ENCODE peak calls at places on chromosomes 4 and X, in eight cellular contexts. One of them, this sample, is unnamed.

GRCh38 chr4:18582841-18583240 is 561.3 kb upstream of the LCORL start:
- DNase-seq in NCI-H1105 treated with DMSO at 0.1 percent for 48 hours: no peak
- DNase-seq in stimulated activated CD8-positive, alpha-beta memory T cell treated with anti-CD3 and anti-CD28 coated beads, Interleukin-15, amount 100 ng/mL, for 24 hours: no peak
- DNase-seq in astrocyte of the spinal cord: no peak
- DNase-seq in fibroblast of mammary gland: no peak
- DNase-seq in tibial nerve: no peak
- DNase-seq in C1 segment of cervical spinal cord: no peak
- DNase-seq in Right ventricle myocardium superior: no peak
- DNase-seq in this sample: no peak

GRCh38 chrX:51395807-51396728 is 63.4 kb downstream of the NUDT10 start:
- DNase-seq in NCI-H1105 treated with DMSO at 0.1 percent for 48 hours: peak; percentile 3
- DNase-seq in stimulated activated CD8-positive, alpha-beta memory T cell treated with anti-CD3 and anti-CD28 coated beads, Interleukin-15, amount 100 ng/mL, for 24 hours: peak; percentile 4
- DNase-seq in astrocyte of the spinal cord: no peak
- DNase-seq in fibroblast of mammary gland: no peak
- DNase-seq in tibial nerve: no peak
- DNase-seq in C1 segment of cervical spinal cord: no peak
- DNase-seq in Right ventricle myocardium superior: peak; percentile 31
- DNase-seq in this sample: no peak

GRCh38 chr4:29079260-29079659 is 1640.9 kb upstream of the PCDH7 start:
- DNase-seq in NCI-H1105 treated with DMSO at 0.1 percent for 48 hours: no peak
- DNase-seq in stimulated activated CD8-positive, alpha-beta memory T cell treated with anti-CD3 and anti-CD28 coated beads, Interleukin-15, amount 100 ng/mL, for 24 hours: no peak
- DNase-seq in astrocyte of the spinal cord: no peak
- DNase-seq in fibroblast of mammary gland: no peak
- DNase-seq in tibial nerve: no peak
- DNase-seq in C1 segment of cervical spinal cord: no peak
- DNase-seq in Right ventricle myocardium superior: no peak
- DNase-seq in this sample: no peak

GRCh38 chrX:150506486-150506885 is 61.9 kb upstream of the MTM1 start:
- DNase-seq in NCI-H1105 treated with DMSO at 0.1 percent for 48 hours: peak; percentile 54
- DNase-seq in stimulated activated CD8-positive, alpha-beta memory T cell treated with anti-CD3 and anti-CD28 coated beads, Interleukin-15, amount 100 ng/mL, for 24 hours: no peak
- DNase-seq in astrocyte of the spinal cord: no peak
- DNase-seq in fibroblast of mammary gland: no peak
- DNase-seq in tibial nerve: no peak
- DNase-seq in C1 segment of cervical spinal cord: no peak
- DNase-seq in Right ventricle myocardium superior: no peak
- DNase-seq in this sample: no peak

GRCh38 chr4:48635980-48636379 is 144.1 kb downstream of the FRYL start:
- DNase-seq in NCI-H1105 treated with DMSO at 0.1 percent for 48 hours: no peak
- DNase-seq in stimulated activated CD8-positive, alpha-beta memory T cell treated with anti-CD3 and anti-CD28 coated beads, Interleukin-15, amount 100 ng/mL, for 24 hours: no peak
- DNase-seq in astrocyte of the spinal cord: no peak
- DNase-seq in fibroblast of mammary gland: no peak
- DNase-seq in tibial nerve: no peak
- DNase-seq in C1 segment of cervical spinal cord: no peak
- DNase-seq in Right ventricle myocardium superior: no peak
- DNase-seq in this sample: peak; percentile 4

GRCh38 chrX:28189011-28189410 is 207.8 kb upstream of the DCAF8L1 start:
- DNase-seq in NCI-H1105 treated with DMSO at 0.1 percent for 48 hours: no peak
- DNase-seq in stimulated activated CD8-positive, alpha-beta memory T cell treated with anti-CD3 and anti-CD28 coated beads, Interleukin-15, amount 100 ng/mL, for 24 hours: no peak
- DNase-seq in astrocyte of the spinal cord: peak; percentile 75
- DNase-seq in fibroblast of mammary gland: peak; percentile 26
- DNase-seq in tibial nerve: no peak
- DNase-seq in C1 segment of cervical spinal cord: no peak
- DNase-seq in Right ventricle myocardium superior: no peak
- DNase-seq in this sample: no peak

GRCh38 chr4:3515646-3516045 is 16.6 kb downstream of the LRPAP1 start:
- DNase-seq in NCI-H1105 treated with DMSO at 0.1 percent for 48 hours: no peak
- DNase-seq in stimulated activated CD8-positive, alpha-beta memory T cell treated with anti-CD3 and anti-CD28 coated beads, Interleukin-15, amount 100 ng/mL, for 24 hours: no peak
- DNase-seq in astrocyte of the spinal cord: no peak
- DNase-seq in fibroblast of mammary gland: no peak
- DNase-seq in tibial nerve: no peak
- DNase-seq in C1 segment of cervical spinal cord: no peak
- DNase-seq in Right ventricle myocardium superior: peak; percentile 6
- DNase-seq in this sample: no peak

GRCh38 chr4:30718889-30719252 is 1.3 kb upstream of the PCDH7 start:
- DNase-seq in NCI-H1105 treated with DMSO at 0.1 percent for 48 hours: peak; percentile 4
- DNase-seq in stimulated activated CD8-positive, alpha-beta memory T cell treated with anti-CD3 and anti-CD28 coated beads, Interleukin-15, amount 100 ng/mL, for 24 hours: no peak
- DNase-seq in astrocyte of the spinal cord: peak; percentile 50
- DNase-seq in fibroblast of mammary gland: peak; percentile 28
- DNase-seq in tibial nerve: no peak
- DNase-seq in C1 segment of cervical spinal cord: no peak
- DNase-seq in Right ventricle myocardium superior: no peak
- DNase-seq in this sample: no peak

GRCh38 chrX:129759576-129760061 is 20.1 kb upstream of the SASH3 start:
- DNase-seq in NCI-H1105 treated with DMSO at 0.1 percent for 48 hours: no peak
- DNase-seq in stimulated activated CD8-positive, alpha-beta memory T cell treated with anti-CD3 and anti-CD28 coated beads, Interleukin-15, amount 100 ng/mL, for 24 hours: no peak
- DNase-seq in astrocyte of the spinal cord: peak; percentile 89
- DNase-seq in fibroblast of mammary gland: peak; percentile 84
- DNase-seq in tibial nerve: peak; percentile 32
- DNase-seq in C1 segment of cervical spinal cord: no peak
- DNase-seq in Right ventricle myocardium superior: peak; percentile 67
- DNase-seq in this sample: no peak

GRCh38 chr4:10260777-10261176 is 144.2 kb upstream of the WDR1 start:
- DNase-seq in NCI-H1105 treated with DMSO at 0.1 percent for 48 hours: no peak
- DNase-seq in stimulated activated CD8-positive, alpha-beta memory T cell treated with anti-CD3 and anti-CD28 coated beads, Interleukin-15, amount 100 ng/mL, for 24 hours: no peak
- DNase-seq in astrocyte of the spinal cord: no peak
- DNase-seq in fibroblast of mammary gland: no peak
- DNase-seq in tibial nerve: no peak
- DNase-seq in C1 segment of cervical spinal cord: no peak
- DNase-seq in Right ventricle myocardium superior: no peak
- DNase-seq in this sample: no peak

GRCh38 chrX:74529311-74529710 is 85.1 kb downstream of the RLIM start:
- DNase-seq in NCI-H1105 treated with DMSO at 0.1 percent for 48 hours: no peak
- DNase-seq in stimulated activated CD8-positive, alpha-beta memory T cell treated with anti-CD3 and anti-CD28 coated beads, Interleukin-15, amount 100 ng/mL, for 24 hours: no peak
- DNase-seq in astrocyte of the spinal cord: no peak
- DNase-seq in fibroblast of mammary gland: no peak
- DNase-seq in tibial nerve: no peak
- DNase-seq in C1 segment of cervical spinal cord: no peak
- DNase-seq in Right ventricle myocardium superior: no peak
- DNase-seq in this sample: no peak

GRCh38 chr4:108141213-108142045 is 27.3 kb downstream of the LEF1 start:
- DNase-seq in NCI-H1105 treated with DMSO at 0.1 percent for 48 hours: peak; percentile 65
- DNase-seq in stimulated activated CD8-positive, alpha-beta memory T cell treated with anti-CD3 and anti-CD28 coated beads, Interleukin-15, amount 100 ng/mL, for 24 hours: no peak
- DNase-seq in astrocyte of the spinal cord: no peak
- DNase-seq in fibroblast of mammary gland: peak; percentile 36
- DNase-seq in tibial nerve: no peak
- DNase-seq in C1 segment of cervical spinal cord: no peak
- DNase-seq in Right ventricle myocardium superior: no peak
- DNase-seq in this sample: no peak

GRCh38 chr4:148795156-148795864 is 353.1 kb upstream of the NR3C2 start:
- DNase-seq in NCI-H1105 treated with DMSO at 0.1 percent for 48 hours: no peak
- DNase-seq in stimulated activated CD8-positive, alpha-beta memory T cell treated with anti-CD3 and anti-CD28 coated beads, Interleukin-15, amount 100 ng/mL, for 24 hours: no peak
- DNase-seq in astrocyte of the spinal cord: peak; percentile 30
- DNase-seq in fibroblast of mammary gland: no peak
- DNase-seq in tibial nerve: no peak
- DNase-seq in C1 segment of cervical spinal cord: no peak
- DNase-seq in Right ventricle myocardium superior: peak; percentile 41
- DNase-seq in this sample: no peak

GRCh38 chr4:3318561-3319021 is 25.8 kb downstream of the RGS12 start:
- DNase-seq in NCI-H1105 treated with DMSO at 0.1 percent for 48 hours: no peak
- DNase-seq in stimulated activated CD8-positive, alpha-beta memory T cell treated with anti-CD3 and anti-CD28 coated beads, Interleukin-15, amount 100 ng/mL, for 24 hours: no peak
- DNase-seq in astrocyte of the spinal cord: no peak
- DNase-seq in fibroblast of mammary gland: no peak
- DNase-seq in tibial nerve: no peak
- DNase-seq in C1 segment of cervical spinal cord: no peak
- DNase-seq in Right ventricle myocardium superior: peak; percentile 40
- DNase-seq in this sample: no peak

GRCh38 chr4:169283114-169283509 is 12.4 kb upstream of the SH3RF1 start:
- DNase-seq in NCI-H1105 treated with DMSO at 0.1 percent for 48 hours: no peak
- DNase-seq in stimulated activated CD8-positive, alpha-beta memory T cell treated with anti-CD3 and anti-CD28 coated beads, Interleukin-15, amount 100 ng/mL, for 24 hours: no peak
- DNase-seq in astrocyte of the spinal cord: peak; percentile 90
- DNase-seq in fibroblast of mammary gland: peak; percentile 92
- DNase-seq in tibial nerve: no peak
- DNase-seq in C1 segment of cervical spinal cord: no peak
- DNase-seq in Right ventricle myocardium superior: no peak
- DNase-seq in this sample: no peak

GRCh38 chr4:14679906-14680305 is 322.4 kb upstream of the CPEB2 start:
- DNase-seq in NCI-H1105 treated with DMSO at 0.1 percent for 48 hours: no peak
- DNase-seq in stimulated activated CD8-positive, alpha-beta memory T cell treated with anti-CD3 and anti-CD28 coated beads, Interleukin-15, amount 100 ng/mL, for 24 hours: no peak
- DNase-seq in astrocyte of the spinal cord: no peak
- DNase-seq in fibroblast of mammary gland: peak; percentile 8
- DNase-seq in tibial nerve: no peak
- DNase-seq in C1 segment of cervical spinal cord: no peak
- DNase-seq in Right ventricle myocardium superior: no peak
- DNase-seq in this sample: no peak

GRCh38 chr4:47526281-47526680 is 41.2 kb downstream of the ATP10D start:
- DNase-seq in NCI-H1105 treated with DMSO at 0.1 percent for 48 hours: no peak
- DNase-seq in stimulated activated CD8-positive, alpha-beta memory T cell treated with anti-CD3 and anti-CD28 coated beads, Interleukin-15, amount 100 ng/mL, for 24 hours: no peak
- DNase-seq in astrocyte of the spinal cord: peak; percentile 55
- DNase-seq in fibroblast of mammary gland: peak; percentile 25
- DNase-seq in tibial nerve: no peak
- DNase-seq in C1 segment of cervical spinal cord: no peak
- DNase-seq in Right ventricle myocardium superior: no peak
- DNase-seq in this sample: no peak

GRCh38 chr4:55186123-55186522 is 60.7 kb upstream of the KDR start:
- DNase-seq in NCI-H1105 treated with DMSO at 0.1 percent for 48 hours: no peak
- DNase-seq in stimulated activated CD8-positive, alpha-beta memory T cell treated with anti-CD3 and anti-CD28 coated beads, Interleukin-15, amount 100 ng/mL, for 24 hours: no peak
- DNase-seq in astrocyte of the spinal cord: no peak
- DNase-seq in fibroblast of mammary gland: no peak
- DNase-seq in tibial nerve: no peak
- DNase-seq in C1 segment of cervical spinal cord: no peak
- DNase-seq in Right ventricle myocardium superior: no peak
- DNase-seq in this sample: no peak

GRCh38 chrX:154542723-154543424 is 3.8 kb downstream of the G6PD start:
- DNase-seq in NCI-H1105 treated with DMSO at 0.1 percent for 48 hours: no peak
- DNase-seq in stimulated activated CD8-positive, alpha-beta memory T cell treated with anti-CD3 and anti-CD28 coated beads, Interleukin-15, amount 100 ng/mL, for 24 hours: no peak
- DNase-seq in astrocyte of the spinal cord: no peak
- DNase-seq in fibroblast of mammary gland: no peak
- DNase-seq in tibial nerve: no peak
- DNase-seq in C1 segment of cervical spinal cord: no peak
- DNase-seq in Right ventricle myocardium superior: no peak
- DNase-seq in this sample: peak; percentile 42

GRCh38 chr4:2937146-2937857 is 25.9 kb downstream of the NOP14 start:
- DNase-seq in NCI-H1105 treated with DMSO at 0.1 percent for 48 hours: no peak
- DNase-seq in stimulated activated CD8-positive, alpha-beta memory T cell treated with anti-CD3 and anti-CD28 coated beads, Interleukin-15, amount 100 ng/mL, for 24 hours: no peak
- DNase-seq in astrocyte of the spinal cord: peak; percentile 26
- DNase-seq in fibroblast of mammary gland: peak; percentile 53
- DNase-seq in tibial nerve: no peak
- DNase-seq in C1 segment of cervical spinal cord: no peak
- DNase-seq in Right ventricle myocardium superior: no peak
- DNase-seq in this sample: peak; percentile 91

GRCh38 chr4:99459546-99460042 is 24.5 kb upstream of the ADH7 start:
- DNase-seq in NCI-H1105 treated with DMSO at 0.1 percent for 48 hours: no peak
- DNase-seq in stimulated activated CD8-positive, alpha-beta memory T cell treated with anti-CD3 and anti-CD28 coated beads, Interleukin-15, amount 100 ng/mL, for 24 hours: no peak
- DNase-seq in astrocyte of the spinal cord: no peak
- DNase-seq in fibroblast of mammary gland: no peak
- DNase-seq in tibial nerve: no peak
- DNase-seq in C1 segment of cervical spinal cord: no peak
- DNase-seq in Right ventricle myocardium superior: no peak
- DNase-seq in this sample: no peak